ENCODE peak calls at places on chromosome 2, in four cellular contexts. F is HCT116; K is choroid plexus epithelial cell; O is activated CD4-positive, alpha-beta T cell treated with anti-CD3 and anti-CD28 coated beads, Interleukin-2, amount 50 U/mL, for 1 hour. H is an unnamed sample.

GRCh38 chr2:181985632-181986205 is at the start of gene PPP1R1C:
- DNase-seq in F (no peak), K (no peak), O (no peak), H (no peak)

GRCh38 chr2:121897335-121897970 is 142.0 kb downstream of the TSN start:
- DNase-seq in F (peak; percentile 34), K (peak; percentile 47), O (no peak), H (peak; percentile 53)

GRCh38 chr2:45585267-45585861 is 25.7 kb downstream of the SRBD1 start:
- DNase-seq in F (peak; percentile 26), K (peak; percentile 79), O (no peak), H (peak; percentile 45)

GRCh38 chr2:158928965-158929364 is 39.5 kb upstream of the TANC1 start:
- DNase-seq in F (no peak), K (no peak), O (no peak), H (peak; percentile 44)

GRCh38 chr2:36356199-36356989 is 816 bp downstream of the CRIM1 start:
- DNase-seq in F (no peak), K (peak; percentile 58), O (no peak), H (peak; percentile 52)

GRCh38 chr2:162043132-162043531 is 30.9 kb downstream of the DPP4 start:
- DNase-seq in F (no peak), K (no peak), O (no peak), H (no peak)

GRCh38 chr2:29430382-29431112 is 315.3 kb downstream of the CLIP4 start:
- DNase-seq in F (no peak), K (no peak), O (no peak), H (no peak)

GRCh38 chr2:183037660-183038340 is 457 bp downstream of the NCKAP1 start:
- DNase-seq in F (no peak), K (no peak), O (peak; percentile 40), H (peak; percentile 39)

GRCh38 chr2:1992280-1992679 is 248.0 kb upstream of the PXDN start:
- DNase-seq in F (no peak), K (no peak), O (no peak), H (no peak)

GRCh38 chr2:19434413-19434812 is 76.0 kb upstream of the OSR1 start:
- DNase-seq in F (no peak), K (no peak), O (no peak), H (no peak)

GRCh38 chr2:176432439-176432838 is 163.2 kb downstream of the MTX2 start:
- DNase-seq in F (no peak), K (no peak), O (no peak), H (no peak)

GRCh38 chr2:107001964-107002696 is 116.2 kb upstream of the ST6GAL2 start:
- DNase-seq in F (no peak), K (peak; percentile 68), O (no peak), H (no peak)

GRCh38 chr2:145652051-145652450 is 1132.1 kb upstream of the ZEB2 start:
- DNase-seq in F (no peak), K (peak; percentile 25), O (no peak), H (no peak)

GRCh38 chr2:27489118-27489497 is 435 bp downstream of the IFT172 start:
- DNase-seq in F (peak; percentile 1), K (peak; percentile 53), O (peak; percentile 24), H (peak; percentile 14)

GRCh38 chr2:61262699-61263098 is 100.7 kb downstream of the C2orf74 start:
- DNase-seq in F (no peak), K (peak; percentile 49), O (no peak), H (no peak)

GRCh38 chr2:118110991-118111390 is 22.7 kb downstream of the INSIG2 start:
- DNase-seq in F (no peak), K (no peak), O (no peak), H (no peak)

GRCh38 chr2:62724886-62725711 is 19.6 kb downstream of the EHBP1 start:
- DNase-seq in F (peak; percentile 22), K (no peak), O (peak; percentile 10), H (peak; percentile 78)

GRCh38 chr2:9998916-9999654 is 44.3 kb upstream of the KLF11 start:
- DNase-seq in F (no peak), K (no peak), O (no peak), H (no peak)

GRCh38 chr2:61759718-61760117 is 94.1 kb downstream of the FAM161A start:
- DNase-seq in F (no peak), K (peak; percentile 87), O (no peak), H (no peak)

GRCh38 chr2:123916512-123916911 is 108.6 kb upstream of the CNTNAP5 start:
- DNase-seq in F (no peak), K (no peak), O (no peak), H (no peak)

GRCh38 chr2:222805591-222806304 is 55.1 kb upstream of the ACSL3 start:
- DNase-seq in F (no peak), K (no peak), O (no peak), H (peak; percentile 35)

GRCh38 chr2:223503746-223504145 is 98.4 kb downstream of the SCG2 start:
- DNase-seq in F (no peak), K (no peak), O (no peak), H (no peak)

GRCh38 chr2:97718051-97718882 is 4.9 kb downstream of the ZAP70 start:
- DNase-seq in F (no peak), K (no peak), O (peak; percentile 70), H (no peak)

GRCh38 chr2:201233192-201234166 is 26.9 kb upstream of the CASP8 start:
- DNase-seq in F (peak; percentile 83), K (peak; percentile 60), O (peak; percentile 78), H (peak; percentile 91)

GRCh38 chr2:85438291-85439110 is 20.0 kb downstream of the SH2D6 start:
- DNase-seq in F (no peak), K (no peak), O (no peak), H (no peak)

GRCh38 chr2:119218478-119219064 is 5.1 kb upstream of the STEAP3 start:
- DNase-seq in F (peak; percentile 40), K (peak; percentile 89), O (no peak), H (peak; percentile 30)

GRCh38 chr2:154995332-154995731 is 296.8 kb downstream of the KCNJ3 start:
- DNase-seq in F (no peak), K (no peak), O (no peak), H (no peak)

GRCh38 chr2:135638825-135639224 is 102.8 kb upstream of the UBXN4 start:
- DNase-seq in F (no peak), K (peak; percentile 26), O (no peak), H (no peak)

GRCh38 chr2:85325466-85325811 is 2.4 kb downstream of the TGOLN2 start:
- DNase-seq in F (no peak), K (no peak), O (no peak), H (no peak)

GRCh38 chr2:26704441-26704977 is 12.0 kb downstream of the KCNK3 start:
- DNase-seq in F (no peak), K (peak; percentile 36), O (no peak), H (no peak)

GRCh38 chr2:120503793-120504571 is 158.0 kb downstream of the INHBB start:
- DNase-seq in F (no peak), K (no peak), O (no peak), H (no peak)

GRCh38 chr2:209526541-209526940 is 102.7 kb downstream of the MAP2 start:
- DNase-seq in F (no peak), K (peak; percentile 66), O (no peak), H (no peak)

GRCh38 chr2:36468463-36469266 is 113.1 kb downstream of the CRIM1 start:
- DNase-seq in F (no peak), K (peak; percentile 90), O (no peak), H (no peak)

GRCh38 chr2:164840930-164841718 is 499 bp downstream of the COBLL1 start:
- DNase-seq in F (peak; percentile 46), K (peak; percentile 78), O (no peak), H (peak; percentile 72)

GRCh38 chr2:47888581-47889280 is 17.6 kb downstream of the FBXO11 start:
- DNase-seq in F (no peak), K (peak; percentile 64), O (no peak), H (no peak)

GRCh38 chr2:239022437-239023260 is 174.8 kb downstream of the TWIST2 start:
- DNase-seq in F (no peak), K (no peak), O (no peak), H (no peak)

GRCh38 chr2:95240091-95240490 is 32.8 kb downstream of the ZNF892 start:
- DNase-seq in F (no peak), K (no peak), O (no peak), H (no peak)

GRCh38 chr2:24491626-24492282 is 700 bp downstream of the NCOA1 start:
- DNase-seq in F (no peak), K (peak; percentile 14), O (peak; percentile 48), H (peak; percentile 39)

GRCh38 chr2:240278661-240279060 is 138.2 kb upstream of the OTOS start:
- DNase-seq in F (no peak), K (no peak), O (no peak), H (no peak)

H was measured in Calu3.